ENCODE peak calls at places on chromosomes 2 and 18, in nine cellular contexts. G is A172; A is KBM-7; R is H4; I is SJCRH30; D is stimulated activated CD4-positive, alpha-beta T cell treated with anti-CD3 and anti-CD28 coated beads, TNF-alpha, amount 100 ng/mL, for 24 hours; L is stimulated activated naive CD8-positive, alpha-beta T cell treated with anti-CD3 and anti-CD28 coated beads, Interleukin-15, Interleukin-2, amounts not matched to agents 100 U/mL and 50 U/mL, for 24 hours; Q is Peyer's patch; B is RCC 7860. U is an unnamed sample.

GRCh38 chr18:74501386-74501785 is 5.2 kb downstream of the CNDP2 start:
- DNase-seq in L (no peak), R (no peak), Q (no peak), I (no peak), G (no peak), D (no peak), B (peak; percentile 43), A (no peak), U (no peak)

GRCh38 chr2:201116115-201116958 is at the start of gene CFLAR:
- DNase-seq in A (peak; percentile 69), B (peak; percentile 61), R (peak; percentile 53), G (peak; percentile 79), L (peak; percentile 87), Q (peak; percentile 90), D (peak; percentile 84), I (peak; percentile 50), U (no peak)

GRCh38 chr18:55090566-55091187 is 131.4 kb upstream of the CCDC68 start:
- DNase-seq in D (no peak), Q (no peak), R (no peak), A (no peak), L (no peak), I (no peak), B (no peak), G (no peak), U (no peak)

GRCh38 chr2:231371430-231372054 is 24.0 kb upstream of the B3GNT7 start:
- DNase-seq in B (no peak), A (no peak), D (no peak), R (no peak), Q (no peak), G (no peak), I (peak; percentile 83), L (no peak), U (no peak)

GRCh38 chr2:186339716-186340115 is 146.3 kb upstream of the ZC3H15 start:
- DNase-seq in B (no peak), D (no peak), R (no peak), G (no peak), I (no peak), L (no peak), Q (no peak), A (no peak), U (no peak)

GRCh38 chr18:2901405-2901989 is 54.7 kb downstream of the EMILIN2 start:
- DNase-seq in G (no peak), I (no peak), A (no peak), B (no peak), D (no peak), L (no peak), R (no peak), Q (no peak), U (no peak)

GRCh38 chr2:23712756-23713151 is 214.2 kb downstream of the ATAD2B start:
- DNase-seq in A (no peak), R (no peak), B (no peak), D (no peak), Q (no peak), L (no peak), I (no peak), G (no peak), U (no peak)

GRCh38 chr2:20687260-20687772 is 20.4 kb downstream of the GDF7 start:
- DNase-seq in Q (no peak), R (no peak), G (no peak), I (no peak), B (no peak), D (no peak), A (no peak), L (no peak), U (no peak)

GRCh38 chr2:188199716-188200128 is 92.0 kb upstream of the GULP1 start:
- DNase-seq in A (no peak), R (peak; percentile 56), G (peak; percentile 95), L (no peak), I (peak; percentile 30), Q (no peak), D (no peak), B (peak; percentile 96), U (no peak)

GRCh38 chr18:58314284-58314683 is 270.3 kb downstream of the NEDD4L start:
- DNase-seq in I (no peak), A (no peak), G (peak; percentile 83), D (no peak), B (peak; percentile 89), R (peak; percentile 92), L (no peak), Q (no peak), U (peak; percentile 85)

GRCh38 chr2:12504443-12504842 is 212.3 kb upstream of the TRIB2 start:
- DNase-seq in B (peak; percentile 46), D (peak; percentile 33), Q (no peak), L (peak; percentile 58), R (peak; percentile 19), I (no peak), A (no peak), G (peak; percentile 66), U (no peak)

GRCh38 chr2:98508690-98509054 is 64.0 kb downstream of the INPP4A start:
- DNase-seq in B (no peak), G (no peak), I (no peak), Q (no peak), A (peak; percentile 71), L (peak; percentile 81), D (peak; percentile 63), R (no peak), U (no peak)

GRCh38 chr2:196949116-196949515 is 22.6 kb upstream of the PGAP1 start:
- DNase-seq in B (no peak), A (no peak), L (no peak), G (no peak), R (no peak), Q (no peak), I (no peak), D (no peak), U (no peak)

GRCh38 chr2:200376422-200377142 is 70.1 kb downstream of the SPATS2L start:
- DNase-seq in G (peak; percentile 45), L (no peak), I (no peak), A (peak; percentile 45), Q (peak; percentile 79), B (no peak), D (no peak), R (peak; percentile 23), U (no peak)

GRCh38 chr2:25228848-25229674 is 60.7 kb upstream of the POMC start:
- DNase-seq in A (peak; percentile 75), B (peak; percentile 61), D (peak; percentile 33), Q (peak; percentile 68), L (peak; percentile 42), R (peak; percentile 64), I (peak; percentile 96), G (peak; percentile 73), U (peak; percentile 45)

GRCh38 chr2:55010149-55010591 is 40.1 kb downstream of the RTN4 start:
- DNase-seq in L (peak; percentile 17), I (no peak), A (no peak), G (peak; percentile 72), D (peak; percentile 5), Q (peak; percentile 59), B (peak; percentile 41), R (no peak), U (peak; percentile 78)

GRCh38 chr2:86800856-86801567 is 10.3 kb upstream of the CD8A start:
- DNase-seq in B (no peak), R (no peak), G (no peak), D (no peak), Q (no peak), A (no peak), L (no peak), I (no peak), U (no peak)

GRCh38 chr18:49730951-49731391 is 82.4 kb downstream of the ACAA2 start:
- DNase-seq in B (no peak), L (no peak), R (no peak), Q (peak; percentile 73), D (no peak), A (no peak), G (no peak), I (no peak), U (no peak)

GRCh38 chr2:109703076-109703475 is 88.9 kb downstream of the SOWAHC start:
- DNase-seq in L (no peak), D (no peak), A (no peak), I (no peak), B (no peak), R (peak; percentile 30), Q (no peak), G (peak; percentile 28), U (no peak)

GRCh38 chr18:52287151-52287550 is 52.8 kb upstream of the DCC start:
- DNase-seq in G (peak; percentile 5), A (no peak), L (no peak), I (no peak), R (no peak), B (no peak), Q (no peak), D (no peak), U (no peak)

GRCh38 chr2:35503738-35504160 is 851.8 kb upstream of the CRIM1 start:
- DNase-seq in Q (no peak), L (no peak), B (no peak), R (no peak), I (no peak), A (no peak), D (no peak), G (peak; percentile 80), U (no peak)

GRCh38 chr2:55093381-55093780 is 43.1 kb upstream of the RTN4 start:
- DNase-seq in I (no peak), L (no peak), D (no peak), R (peak; percentile 63), G (peak; percentile 89), A (no peak), Q (no peak), B (no peak), U (no peak)

GRCh38 chr18:32271649-32272324 is 81.9 kb downstream of the MEP1B start:
- DNase-seq in B (peak; percentile 20), L (peak; percentile 12), I (peak; percentile 12), A (peak; percentile 34), Q (no peak), D (peak; percentile 12), R (peak; percentile 36), G (peak; percentile 7), U (peak; percentile 16)

GRCh38 chr2:102736607-102737409 is 25.0 kb upstream of the TMEM182 start:
- DNase-seq in G (peak; percentile 34), I (peak; percentile 79), L (peak; percentile 91), D (peak; percentile 85), A (peak; percentile 85), R (peak; percentile 24), Q (peak; percentile 92), B (peak; percentile 43), U (no peak)

GRCh38 chr2:238848941-238849853 is 1.3 kb downstream of the TWIST2 start:
- DNase-seq in I (no peak), R (no peak), Q (no peak), A (no peak), B (no peak), L (no peak), G (no peak), D (no peak), U (no peak)

GRCh38 chr2:59308108-59308507 is 1067.0 kb upstream of the FANCL start:
- DNase-seq in B (no peak), R (no peak), A (no peak), D (no peak), Q (no peak), I (no peak), L (no peak), G (no peak), U (no peak)

GRCh38 chr2:55052087-55053061 is 2.1 kb upstream of the RTN4 start:
- DNase-seq in L (no peak), G (peak; percentile 42), D (no peak), I (no peak), B (peak; percentile 30), A (peak; percentile 49), R (no peak), Q (no peak), U (no peak)

GRCh38 chr2:69311017-69311416 is 76.0 kb downstream of the GFPT1 start:
- DNase-seq in B (no peak), L (no peak), G (no peak), R (no peak), Q (no peak), A (no peak), D (no peak), I (no peak), U (no peak)

GRCh38 chr2:27152796-27153464 is 4.1 kb downstream of the TCF23 start:
- DNase-seq in D (no peak), I (no peak), R (no peak), A (no peak), L (no peak), G (peak; percentile 55), Q (no peak), B (no peak), U (no peak)

GRCh38 chr2:217672472-217672871 is 330.3 kb downstream of the TNS1 start:
- DNase-seq in D (no peak), B (no peak), G (no peak), I (no peak), R (no peak), A (no peak), L (no peak), Q (no peak), U (no peak)